ENCODE peak calls at places on chromosomes 16 and 17, in seven cellular contexts. Z is A549, L is lower lobe of right lung, D is OCI-LY7, E is left ventricle myocardium inferior, N is MM.1S, F is WERI-Rb-1. H is an unnamed sample.

GRCh38 chr17:56262854-56263253 is 109.6 kb downstream of the ANKFN1 start:
- DNase-seq in E (no peak), D (no peak), N (no peak), Z (no peak), L (no peak), F (no peak), H (no peak)

GRCh38 chr17:2179615-2180295 is 123.8 kb downstream of the SMG6 start:
- DNase-seq in Z (no peak), D (no peak), N (no peak), L (no peak), F (peak; percentile 21), E (peak; percentile 81), H (peak; percentile 79)

GRCh38 chr17:77632619-77633018 is 325.9 kb upstream of the TNRC6C start:
- DNase-seq in E (no peak), Z (no peak), D (no peak), N (no peak), F (no peak), L (no peak), H (no peak)

GRCh38 chr16:85174871-85175723 is 62.8 kb upstream of the CIBAR2 start:
- DNase-seq in E (no peak), F (no peak), D (no peak), Z (no peak), L (peak; percentile 37), N (no peak), H (peak; percentile 67)

GRCh38 chr16:58511933-58512815 is 3.1 kb upstream of the SETD6 start:
- DNase-seq in N (peak; percentile 69), D (peak; percentile 84), Z (peak; percentile 44), E (peak; percentile 75), L (peak; percentile 86), F (peak; percentile 90), H (peak; percentile 87)

GRCh38 chr17:78442648-78443128 is 64.2 kb downstream of the PGS1 start:
- DNase-seq in N (no peak), L (peak; percentile 91), E (peak; percentile 64), D (no peak), Z (no peak), F (no peak), H (peak; percentile 89)

GRCh38 chr16:69319381-69319780 is 8.2 kb downstream of the VPS4A start:
- DNase-seq in Z (no peak), E (no peak), D (no peak), L (no peak), N (no peak), F (no peak), H (no peak)

GRCh38 chr16:29158031-29158430 is 173.2 kb downstream of the LAT start:
- DNase-seq in L (no peak), F (no peak), E (no peak), Z (no peak), N (no peak), D (no peak), H (no peak)

GRCh38 chr16:80503144-80503543 is 37.6 kb upstream of the DYNLRB2 start:
- DNase-seq in D (no peak), N (no peak), E (no peak), F (no peak), L (no peak), Z (no peak), H (no peak)

GRCh38 chr16:71459510-71459909 is 2.5 kb downstream of the ZNF23 start:
- DNase-seq in E (no peak), Z (no peak), L (no peak), D (no peak), N (no peak), F (no peak), H (no peak)

GRCh38 chr16:11327277-11328171 is 17.7 kb upstream of the RMI2 start:
- DNase-seq in N (no peak), F (no peak), E (peak; percentile 40), D (peak; percentile 44), Z (no peak), L (no peak), H (peak; percentile 46)

GRCh38 chr17:50604470-50604869 is 30.2 kb upstream of the ABCC3 start:
- DNase-seq in Z (no peak), L (peak; percentile 57), D (no peak), F (no peak), N (no peak), E (peak; percentile 75), H (peak; percentile 88)

GRCh38 chr17:4728124-4728523 is 3.1 kb upstream of the MED11 start:
- DNase-seq in N (no peak), E (no peak), F (no peak), L (peak; percentile 70), Z (no peak), D (no peak), H (no peak)

GRCh38 chr17:4734857-4735475 is 3.7 kb downstream of the MED11 start:
- DNase-seq in E (no peak), N (no peak), D (no peak), L (peak; percentile 30), F (no peak), Z (no peak), H (peak; percentile 43)

GRCh38 chr17:4735825-4736651 is 3.6 kb upstream of the ZMYND15 start:
- DNase-seq in F (no peak), E (no peak), D (no peak), L (peak; percentile 46), N (no peak), Z (no peak), H (peak; percentile 7)

GRCh38 chr17:4738136-4739121 is 1.2 kb upstream of the ZMYND15 start:
- DNase-seq in N (peak; percentile 49), Z (no peak), D (no peak), E (no peak), L (peak; percentile 64), F (no peak), H (peak; percentile 68)

GRCh38 chr17:4733073-4733531 is 1.9 kb downstream of the MED11 start:
- DNase-seq in L (peak; percentile 77), Z (no peak), N (peak; percentile 39), D (peak; percentile 54), E (no peak), F (no peak), H (peak; percentile 53)
- TF ChIP-seq CTCF in L (peak; percentile 39), Z (no peak), N (peak; percentile 38), D (peak; percentile 62), E (peak; percentile 19), F (peak; percentile 45), H (no peak)

DNA sequence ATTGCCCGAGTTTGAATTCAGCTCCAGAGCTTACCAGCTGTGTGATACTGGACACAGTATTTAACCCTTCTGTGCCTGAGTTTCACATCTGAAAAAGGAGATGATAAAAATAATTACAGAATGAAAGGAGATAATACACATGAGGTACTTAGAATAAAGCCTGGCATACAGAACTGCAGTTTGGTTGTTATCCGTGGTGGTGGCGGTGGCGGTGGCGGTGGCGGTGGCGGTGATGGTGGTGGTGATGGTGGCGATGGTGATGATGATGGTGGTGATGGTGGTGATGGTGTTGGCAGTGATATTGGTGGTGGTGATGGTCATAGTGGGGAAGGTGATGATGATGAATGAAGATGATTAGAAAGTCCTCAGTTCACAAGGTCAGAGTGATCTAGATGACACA is 57.2 kb downstream of the ABCC1 start:
- DNase-seq in N (no peak), D (no peak), E (no peak), Z (no peak), L (no peak), F (no peak), H (no peak)
- H3K27ac ChIP-seq in N (peak overlapping the region; percentile 85), D (peak overlapping the region; percentile 98), E (no peak overlapping the region), Z (no peak overlapping the region), L (no peak overlapping the region), F (no peak overlapping the region), H (no peak overlapping the region)

DNA sequence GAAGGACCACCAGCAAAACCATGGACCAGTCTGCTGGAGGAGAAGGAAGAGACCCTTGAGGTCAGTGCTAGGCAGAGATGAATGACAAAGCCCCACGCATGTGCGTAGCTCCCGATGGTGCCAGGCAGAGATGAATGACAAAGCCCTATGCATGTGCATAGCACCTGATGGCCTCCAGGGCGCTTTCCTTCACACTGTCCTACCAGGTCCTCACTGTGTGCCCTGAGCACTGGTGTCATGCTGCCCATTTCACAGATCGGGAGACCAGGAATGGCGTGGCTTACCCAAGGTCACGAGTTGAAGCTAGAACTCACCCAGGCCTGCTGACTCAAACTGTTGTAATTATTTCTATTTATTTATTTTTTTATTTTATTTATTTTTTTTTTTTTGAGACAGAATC is 149.6 kb downstream of the KATNIP start:
- DNase-seq in D (no peak), N (no peak), F (no peak), Z (no peak), L (no peak), E (no peak), H (peak; percentile 39)
- TF ChIP-seq CTCF in D (no peak), N (no peak), F (peak; percentile 12), Z (no peak), L (no peak), E (no peak), H (no peak)

DNA sequence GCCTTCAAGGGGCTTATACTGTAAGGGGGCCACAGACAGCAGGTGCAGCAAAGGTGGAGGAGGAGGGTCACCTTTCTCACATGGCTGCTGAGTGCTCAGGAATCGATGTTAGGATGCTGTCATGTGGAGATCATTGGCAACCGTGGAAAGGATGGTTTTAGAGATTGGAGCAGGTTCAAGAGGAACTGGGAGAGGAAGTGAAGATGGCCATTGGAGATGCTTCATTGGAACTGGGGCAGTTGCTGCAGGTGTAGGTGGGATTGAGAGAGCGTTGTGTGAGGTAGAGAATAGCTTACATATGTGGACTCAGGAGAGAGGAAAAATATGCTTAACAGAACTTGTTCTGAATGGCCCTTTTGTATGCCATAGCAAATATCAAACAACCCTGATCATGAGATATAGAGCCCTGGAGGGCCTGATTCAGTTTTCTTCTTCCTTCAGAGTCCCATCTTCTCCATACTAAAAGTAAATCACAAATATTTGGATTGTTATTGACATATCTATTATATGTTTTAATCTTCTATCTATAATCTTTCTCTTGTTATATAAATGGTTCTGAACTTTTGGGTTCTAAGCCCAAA is 40.8 kb downstream of the LDHD start:
- DNase-seq in Z (no peak), D (peak; percentile 36), L (no peak), N (no peak), F (no peak), E (no peak), H (no peak)
- H3K27ac ChIP-seq in Z (no peak overlapping the region), D (peak overlapping the region; percentile 86), L (peak overlapping the region; percentile 46), N (peak overlapping the region; percentile 38), F (no peak overlapping the region), E (no peak overlapping the region), H (no peak overlapping the region)

GRCh38 chr16:65543781-65544740 is 422.2 kb upstream of the CDH11 start:
- DNase-seq in L (no peak), Z (no peak), F (no peak), N (no peak), D (no peak), E (no peak), H (no peak)

GRCh38 chr16:65546353-65546791 is 424.5 kb upstream of the CDH11 start:
- DNase-seq in L (no peak), D (no peak), E (no peak), N (no peak), Z (no peak), F (peak; percentile 28), H (no peak)

GRCh38 chr16:65547799-65548446 is 426.1 kb upstream of the CDH11 start:
- DNase-seq in F (no peak), D (no peak), N (no peak), Z (no peak), E (no peak), L (no peak), H (no peak)

GRCh38 chr16:65548470-65548869 is 426.6 kb upstream of the CDH11 start:
- DNase-seq in Z (no peak), D (no peak), L (no peak), F (peak; percentile 37), N (no peak), E (no peak), H (no peak)
- TF ChIP-seq CTCF in Z (no peak), D (no peak), L (no peak), F (peak; percentile 43), N (no peak), E (no peak), H (no peak)